ENCODE peak calls at places on chromosome 19, in seven cellular contexts. R is A172; S is progenitor cell of endocrine pancreas; V is psoas muscle; L is IMR-90; H is activated effector memory CD4-positive, alpha-beta T cell treated with anti-CD3 and anti-CD28 coated beads, Interleukin-2, amount 50 U/mL, for 16 hours; K is effector CD4-positive, alpha-beta T cell. I is an unnamed sample.

GRCh38 chr19:11693505-11694499 is 44.9 kb downstream of the ZNF823 start:
- DNase-seq in R (peak), S (no peak), V (no peak), L (peak), H (no peak), K (no peak), I (no peak)

GRCh38 chr19:37905936-37906867 is at the start of gene WDR87:
- DNase-seq in R (no peak), S (peak), V (no peak), L (no peak), H (peak), K (peak), I (peak)

GRCh38 chr19:10043286-10043927 is 30.1 kb downstream of the RDH8 start:
- DNase-seq in R (peak), S (no peak), V (no peak), L (peak), H (no peak), K (no peak), I (no peak)

GRCh38 chr19:8609210-8610040 is 1.1 kb downstream of the ADAMTS10 start:
- DNase-seq in R (peak), S (peak), V (peak), L (peak), H (no peak), K (no peak), I (peak)

GRCh38 chr19:33194527-33194883 is 375 bp downstream of the LRP3 start:
- DNase-seq in R (no peak), S (no peak), V (peak), L (no peak), H (no peak), K (no peak), I (no peak)

GRCh38 chr19:13181747-13182388 is 31.7 kb downstream of the IER2 start:
- DNase-seq in R (peak), S (no peak), V (peak), L (peak), H (no peak), K (no peak), I (no peak)

GRCh38 chr19:4328243-4328990 is 10.2 kb downstream of the STAP2 start:
- DNase-seq in R (peak), S (peak), V (peak), L (peak), H (peak), K (peak), I (peak)

GRCh38 chr19:1026189-1027019 is at the start of gene CNN2:
- DNase-seq in R (peak), S (peak), V (peak), L (peak), H (peak), K (peak), I (peak)

GRCh38 chr19:41893899-41894298 is 10.9 kb downstream of the ARHGEF1 start:
- DNase-seq in R (no peak), S (no peak), V (no peak), L (peak), H (no peak), K (no peak), I (peak)

I was measured in HuH-7.